ENCODE peak calls at places on chromosomes 11 and 22, in five cellular contexts. R is A549, C is NCI-H187, V is left ventricle myocardium inferior, X is GM12865. S is an unnamed sample.

GRCh38 chr22:17098379-17098819 is 13.6 kb downstream of the IL17RA start:
- DNase-seq in V (no peak), R (no peak), X (peak), C (no peak), S (no peak)

GRCh38 chr22:49522582-49523373 is 304.9 kb downstream of the BRD1 start:
- DNase-seq in X (no peak), C (no peak), R (no peak), V (no peak), S (no peak)

GRCh38 chr11:37988031-37988430 is 1390.0 kb upstream of the RAG2 start:
- DNase-seq in C (no peak), V (no peak), X (no peak), R (no peak), S (no peak)

GRCh38 chr11:34261095-34261494 is 96.7 kb downstream of the ABTB2 start:
- DNase-seq in R (no peak), X (no peak), V (no peak), C (no peak), S (no peak)

GRCh38 chr22:31537019-31537535 is 40.7 kb downstream of the SFI1 start:
- DNase-seq in X (peak), C (no peak), V (no peak), R (no peak), S (no peak)

GRCh38 chr11:1935156-1936071 is 11.7 kb upstream of the MRPL23 start:
- DNase-seq in R (no peak), V (peak), C (no peak), X (no peak), S (no peak)

GRCh38 chr11:82864268-82864667 is 36.0 kb downstream of the PRCP start:
- DNase-seq in X (peak), R (peak), C (no peak), V (peak), S (peak)

GRCh38 chr22:46483353-46483752 is 54.1 kb downstream of the CELSR1 start:
- DNase-seq in R (no peak), X (peak), C (no peak), V (no peak), S (no peak)

GRCh38 chr11:83571301-83571700 is 285.1 kb upstream of the CCDC90B start:
- DNase-seq in X (no peak), C (no peak), V (no peak), R (no peak), S (no peak)

GRCh38 chr11:117717485-117718314 is 79.3 kb downstream of the DSCAML1 start:
- DNase-seq in R (peak), V (peak), C (peak), X (no peak), S (no peak)

GRCh38 chr11:134652586-134653255 is 240.7 kb upstream of the B3GAT1 start:
- DNase-seq in C (no peak), V (no peak), X (no peak), R (no peak), S (no peak)

GRCh38 chr11:45692808-45693453 is 27.5 kb upstream of the CHST1 start:
- DNase-seq in X (no peak), R (no peak), C (no peak), V (no peak), S (no peak)

GRCh38 chr11:73173755-73174494 is 31.8 kb upstream of the FCHSD2 start:
- DNase-seq in R (no peak), V (peak), C (no peak), X (peak), S (no peak)

GRCh38 chr11:70567680-70568503 is 169.6 kb downstream of the CTTN start:
- DNase-seq in R (no peak), V (peak), X (no peak), C (no peak), S (peak)

GRCh38 chr11:13114566-13115465 is 105.7 kb downstream of the RASSF10 start:
- DNase-seq in V (no peak), R (peak), C (peak), X (peak), S (no peak)

GRCh38 chr22:20125201-20126174 is 6.1 kb upstream of the ZDHHC8 start:
- DNase-seq in C (no peak), V (no peak), R (no peak), X (no peak), S (no peak)

GRCh38 chr22:46761539-46762237 is 762 bp upstream of the TBC1D22A start:
- DNase-seq in R (no peak), C (no peak), V (no peak), X (no peak), S (no peak)

GRCh38 chr11:117830674-117831351 is 6.3 kb upstream of the FXYD2 start:
- DNase-seq in X (peak), V (no peak), R (no peak), C (no peak), S (no peak)

GRCh38 chr22:43955883-43956286 is 643 bp downstream of the SAMM50 start:
- DNase-seq in C (no peak), V (no peak), X (peak), R (no peak), S (no peak)

GRCh38 chr11:89447845-89448244 is 43.3 kb downstream of the NOX4 start:
- DNase-seq in R (no peak), V (no peak), C (no peak), X (no peak), S (no peak)

GRCh38 chr11:61509058-61510029 is 795 bp downstream of the LRRC10B start:
- DNase-seq in R (peak), X (peak), V (peak), C (peak), S (peak)

GRCh38 chr11:130042093-130042591 is 27.6 kb upstream of the APLP2 start:
- DNase-seq in R (peak), C (no peak), V (no peak), X (no peak), S (peak)

GRCh38 chr22:47053865-47054185 is 291.4 kb downstream of the TBC1D22A start:
- DNase-seq in R (no peak), X (no peak), V (no peak), C (no peak), S (peak)

GRCh38 chr11:2747236-2748015 is 47.6 kb upstream of the KCNQ1OT1 start:
- DNase-seq in X (no peak), C (no peak), R (no peak), V (peak), S (no peak)

GRCh38 chr22:35631597-35631996 is 14.5 kb upstream of the MB start:
- DNase-seq in X (peak), R (peak), C (no peak), V (no peak), S (no peak)

GRCh38 chr22:44924724-44925123 is 85.1 kb downstream of the PHF21B start:
- DNase-seq in V (no peak), X (peak), C (no peak), R (no peak), S (no peak)

GRCh38 chr11:26976389-26976788 is 17.5 kb upstream of the FIBIN start:
- DNase-seq in V (no peak), R (no peak), X (no peak), C (no peak), S (no peak)

GRCh38 chr11:35118906-35119305 is 20.1 kb upstream of the CD44 start:
- DNase-seq in V (no peak), X (peak), R (no peak), C (no peak), S (no peak)

GRCh38 chr11:77517226-77517625 is 43.3 kb upstream of the PAK1 start:
- DNase-seq in X (no peak), R (no peak), V (no peak), C (no peak), S (peak)

GRCh38 chr11:78138281-78138680 is 1.1 kb downstream of the ALG8 start:
- DNase-seq in R (no peak), V (no peak), X (no peak), C (no peak), S (no peak)

GRCh38 chr22:49566141-49566541 is 261.5 kb downstream of the BRD1 start:
- DNase-seq in V (no peak), R (no peak), X (no peak), C (no peak), S (no peak)

GRCh38 chr11:30860970-30861369 is 274.8 kb upstream of the MPPED2 start:
- DNase-seq in C (no peak), X (no peak), V (no peak), R (no peak), S (no peak)

GRCh38 chr22:24707477-24707816 is 67.1 kb downstream of the PIWIL3 start:
- DNase-seq in C (no peak), R (no peak), X (no peak), V (no peak), S (no peak)

GRCh38 chr22:42073568-42074152 is 388 bp upstream of the PHETA2 start:
- DNase-seq in V (no peak), R (no peak), C (no peak), X (no peak), S (no peak)

GRCh38 chr11:7609521-7609920 is 63.8 kb downstream of the CYB5R2 start:
- DNase-seq in C (no peak), R (no peak), X (no peak), V (no peak), S (no peak)